ENCODE peak calls at places on chromosomes 11 and 22, in four cellular contexts. One of them, this sample, is unnamed. For H4K20me1 and H3K9me2, the result is how much of the 10 kb centered on the place peaks cover.

GRCh38 chr11:47408598-47409439 is 429 bp downstream of the SLC39A13 start:
- DNase-seq in OCI-LY7: no peak
- DNase-seq in PC-9: peak
- DNase-seq in PC-3: peak
- DNase-seq in this sample: peak

GRCh38 chr11:60563553-60564235 is 48.5 kb downstream of the MS4A13 start:
- DNase-seq in PC-3: no peak
- DNase-seq in OCI-LY7: peak
- DNase-seq in PC-9: no peak
- DNase-seq in this sample: no peak

GRCh38 chr11:96167233-96167632 is 175.8 kb downstream of the MAML2 start:
- DNase-seq in PC-9: no peak
- DNase-seq in OCI-LY7: no peak
- DNase-seq in PC-3: no peak
- DNase-seq in this sample: no peak

GRCh38 chr22:24506802-24507438 is 11.8 kb downstream of the UPB1 start:
- DNase-seq in PC-3: peak
- DNase-seq in PC-9: no peak
- DNase-seq in OCI-LY7: peak
- DNase-seq in this sample: peak

GRCh38 chr22:50626314-50626855 is 1.6 kb downstream of the ARSA start:
- DNase-seq in OCI-LY7: no peak
- DNase-seq in PC-3: no peak
- DNase-seq in PC-9: no peak
- DNase-seq in this sample: peak

GRCh38 chr22:50260801-50261614 is 475 bp downstream of the MAPK12 start:
- DNase-seq in PC-9: peak
- DNase-seq in OCI-LY7: peak
- DNase-seq in PC-3: peak
- DNase-seq in this sample: peak

GRCh38 chr11:127017482-127017881 is 16.9 kb upstream of the KIRREL3 start:
- DNase-seq in PC-9: peak
- DNase-seq in PC-3: peak
- DNase-seq in OCI-LY7: no peak
- DNase-seq in this sample: peak

GRCh38 chr11:124877631-124878496 is 12.6 kb downstream of the ROBO3 start:
- DNase-seq in PC-3: no peak
- DNase-seq in OCI-LY7: no peak
- DNase-seq in PC-9: no peak
- DNase-seq in this sample: no peak

GRCh38 chr11:30423886-30424285 is 101.0 kb downstream of the ARL14EP start:
- DNase-seq in PC-9: no peak
- DNase-seq in OCI-LY7: no peak
- DNase-seq in PC-3: no peak
- DNase-seq in this sample: no peak

GRCh38 chr11:37320921-37321320 is 722.9 kb upstream of the RAG2 start:
- DNase-seq in PC-3: peak
- DNase-seq in OCI-LY7: no peak
- DNase-seq in PC-9: no peak
- DNase-seq in this sample: no peak

GRCh38 chr11:123188508-123189165 is 6.4 kb downstream of the CLMP start:
- DNase-seq in PC-3: peak
- DNase-seq in OCI-LY7: no peak
- DNase-seq in PC-9: no peak
- DNase-seq in this sample: no peak

GRCh38 chr11:118902336-118903203 is 18.9 kb downstream of the CXCR5 start:
- DNase-seq in PC-9: no peak
- DNase-seq in OCI-LY7: no peak
- DNase-seq in PC-3: no peak
- DNase-seq in this sample: no peak

GRCh38 chr11:116928102-116928777 is 90.8 kb upstream of the APOA1 start:
- DNase-seq in OCI-LY7: peak
- DNase-seq in PC-3: no peak
- DNase-seq in PC-9: no peak
- DNase-seq in this sample: no peak

GRCh38 chr22:40533712-40534378 is 102.7 kb downstream of the MRTFA start:
- DNase-seq in OCI-LY7: peak
- DNase-seq in PC-9: no peak
- DNase-seq in PC-3: peak
- DNase-seq in this sample: peak

GRCh38 chr22:27988704-27989103 is 69.6 kb upstream of the PITPNB start:
- DNase-seq in PC-9: no peak
- DNase-seq in PC-3: no peak
- DNase-seq in OCI-LY7: no peak
- DNase-seq in this sample: no peak

GRCh38 chr11:67273260-67273990 is 7.2 kb downstream of the GRK2 start:
- DNase-seq in PC-9: no peak
- DNase-seq in OCI-LY7: peak
- DNase-seq in PC-3: no peak
- DNase-seq in this sample: no peak

GRCh38 chr11:111177037-111177988 is 68.2 kb upstream of the POU2AF2 start:
- DNase-seq in OCI-LY7: peak
- DNase-seq in PC-9: no peak
- DNase-seq in PC-3: no peak
- DNase-seq in this sample: no peak

GRCh38 chr11:22510010-22510409 is 115.6 kb downstream of the FANCF start:
- DNase-seq in PC-9: no peak
- DNase-seq in OCI-LY7: no peak
- DNase-seq in PC-3: no peak
- DNase-seq in this sample: no peak

GRCh38 chr22:27615408-27615807 is 186.1 kb downstream of the MN1 start:
- DNase-seq in OCI-LY7: no peak
- DNase-seq in PC-9: no peak
- DNase-seq in PC-3: no peak
- DNase-seq in this sample: no peak

GRCh38 chr11:76735841-76736240 is 47.3 kb upstream of the TSKU start:
- DNase-seq in OCI-LY7: no peak
- DNase-seq in PC-3: no peak
- DNase-seq in PC-9: no peak
- DNase-seq in this sample: no peak

GRCh38 chr11:82874646-82875523 is 25.3 kb downstream of the PRCP start:
- DNase-seq in PC-3: no peak
- DNase-seq in PC-9: no peak
- DNase-seq in OCI-LY7: no peak
- DNase-seq in this sample: no peak

GRCh38 chr11:73579641-73580434 is 18.1 kb downstream of the FAM168A start:
- DNase-seq in PC-9: no peak
- DNase-seq in PC-3: no peak
- DNase-seq in OCI-LY7: no peak
- DNase-seq in this sample: no peak

GRCh38 chr22:45602824-45603301 is 68.8 kb upstream of the ATXN10 start:
- DNase-seq in PC-9: no peak
- DNase-seq in PC-3: no peak
- DNase-seq in OCI-LY7: peak
- DNase-seq in this sample: peak

GRCh38 chr11:70867661-70868060 is 384.7 kb downstream of the SHANK2 start:
- DNase-seq in OCI-LY7: no peak
- DNase-seq in PC-9: no peak
- DNase-seq in PC-3: no peak
- DNase-seq in this sample: no peak

GRCh38 chr11:79670846-79671245 is 230.0 kb upstream of the TENM4 start:
- DNase-seq in PC-9: no peak
- DNase-seq in PC-3: no peak
- DNase-seq in OCI-LY7: no peak
- DNase-seq in this sample: peak

GRCh38 chr11:68328374-68329091 is 16.1 kb downstream of the LRP5 start:
- DNase-seq in PC-9: no peak
- DNase-seq in OCI-LY7: peak
- DNase-seq in PC-3: no peak
- DNase-seq in this sample: peak

GRCh38 chr22:22593964-22594656 is 35.0 kb upstream of the PRAME start:
- DNase-seq in OCI-LY7: peak
- DNase-seq in PC-3: peak
- DNase-seq in PC-9: peak
- DNase-seq in this sample: peak

GRCh38 chr11:16321148-16321547 is 35.2 kb downstream of the SOX6 start:
- DNase-seq in PC-9: no peak
- DNase-seq in OCI-LY7: no peak
- DNase-seq in PC-3: no peak
- DNase-seq in this sample: no peak

GRCh38 chr11:130871616-130872015 is 44.7 kb downstream of the SNX19 start:
- DNase-seq in PC-9: no peak
- DNase-seq in OCI-LY7: no peak
- DNase-seq in PC-3: no peak
- DNase-seq in this sample: no peak

GRCh38 chr22:37068859-37069258 is 17.3 kb downstream of the KCTD17 start:
- DNase-seq in PC-3: no peak
- DNase-seq in OCI-LY7: no peak
- DNase-seq in PC-9: no peak
- DNase-seq in this sample: peak

GRCh38 chr11:130076774-130077481 is 7.2 kb downstream of the APLP2 start:
- DNase-seq in OCI-LY7: no peak
- DNase-seq in PC-3: no peak
- DNase-seq in PC-9: no peak
- DNase-seq in this sample: no peak

GRCh38 chr22:24696551-24697001 is 77.9 kb downstream of the PIWIL3 start:
- DNase-seq in OCI-LY7: no peak
- DNase-seq in PC-3: no peak
- DNase-seq in PC-9: no peak
- DNase-seq in this sample: no peak

GRCh38 chr11:102603091-102603490 is 22.0 kb downstream of the MMP20 start:
- DNase-seq in OCI-LY7: no peak
- DNase-seq in PC-3: no peak
- DNase-seq in PC-9: no peak
- DNase-seq in this sample: no peak

GRCh38 chr11:75874942-75875341 is 59.9 kb downstream of the UVRAG start:
- DNase-seq in OCI-LY7: no peak
- DNase-seq in PC-9: no peak
- DNase-seq in PC-3: no peak
- DNase-seq in this sample: no peak

GRCh38 chr11:64071849-64072248 is 36.1 kb downstream of the FLRT1 start:
- DNase-seq in PC-3: no peak
- DNase-seq in PC-9: no peak
- DNase-seq in OCI-LY7: no peak
- DNase-seq in this sample: no peak

GRCh38 chr11:64070301-64070656 is 34.5 kb downstream of the FLRT1 start:
- DNase-seq in PC-9: no peak
- DNase-seq in PC-3: no peak
- DNase-seq in OCI-LY7: no peak
- DNase-seq in this sample: peak

GRCh38 chr11:64067257-64067993 is 31.7 kb downstream of the FLRT1 start:
- DNase-seq in PC-9: no peak
- DNase-seq in PC-3: no peak
- DNase-seq in OCI-LY7: no peak
- DNase-seq in this sample: no peak

GRCh38 chr11:64068705-64069400 is 33.1 kb downstream of the FLRT1 start:
- DNase-seq in OCI-LY7: no peak
- DNase-seq in PC-3: no peak
- DNase-seq in PC-9: no peak
- DNase-seq in this sample: no peak

DNA sequence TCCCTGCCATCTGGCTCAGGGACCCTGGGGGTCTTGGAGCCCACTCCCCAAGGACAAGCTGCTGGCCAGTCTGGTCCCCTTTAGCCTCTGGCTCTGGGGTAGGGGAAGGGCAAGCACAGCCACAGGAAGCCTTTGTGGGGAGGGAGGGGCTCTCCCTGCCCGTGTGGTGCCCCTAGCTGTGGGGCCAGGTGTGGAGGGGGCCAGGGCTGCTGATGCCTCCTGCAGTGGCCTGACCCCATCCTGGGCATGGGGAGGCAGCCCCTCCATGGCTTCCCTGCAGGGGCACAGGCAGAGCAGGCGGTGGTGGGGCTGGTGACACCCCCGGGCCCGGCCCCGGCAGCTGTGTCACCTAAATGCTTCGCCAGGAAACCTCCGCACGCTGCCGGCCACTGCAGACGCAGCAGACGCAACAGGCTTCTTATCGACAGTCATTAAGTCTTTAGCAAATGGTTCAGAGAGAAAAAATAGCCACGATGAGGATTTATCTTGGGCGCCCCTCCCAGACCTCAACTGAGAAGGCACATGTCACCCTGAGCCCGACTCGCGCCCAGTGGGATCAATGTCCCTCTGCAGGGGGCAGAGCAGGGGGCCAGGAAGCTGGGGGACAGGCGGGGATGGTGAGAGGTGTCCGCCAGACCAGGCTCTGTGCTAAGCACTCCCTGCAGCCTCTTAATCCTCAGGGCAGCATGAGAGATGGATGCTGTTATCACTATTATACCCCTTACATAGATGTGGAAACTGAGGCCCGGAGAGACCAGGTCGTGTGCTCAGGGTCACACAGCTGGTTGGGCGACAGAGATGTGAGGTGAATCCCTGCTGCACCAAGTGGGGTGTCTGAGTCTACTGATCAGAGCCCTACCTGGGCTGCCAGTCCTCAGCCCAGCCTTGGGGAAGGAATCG is 33.9 kb downstream of the FLRT1 start:
- DNase-seq in OCI-LY7: no peak
- DNase-seq in PC-3: no peak
- DNase-seq in PC-9: no peak
- DNase-seq in this sample: no peak
- H4K20me1 ChIP-seq in OCI-LY7: under half
- H4K20me1 ChIP-seq in PC-3: under half
- H4K20me1 ChIP-seq in PC-9: under half
- H4K20me1 ChIP-seq in this sample: under half

GRCh38 chr11:132898676-132899075 is 633.6 kb downstream of the OPCML start:
- DNase-seq in PC-3: no peak
- DNase-seq in OCI-LY7: no peak
- DNase-seq in PC-9: no peak
- DNase-seq in this sample: no peak
- H3K9me2 ChIP-seq in PC-3: under half
- H3K9me2 ChIP-seq in OCI-LY7: under half
- H3K9me2 ChIP-seq in PC-9: under half
- H3K9me2 ChIP-seq in this sample: under half

DNA sequence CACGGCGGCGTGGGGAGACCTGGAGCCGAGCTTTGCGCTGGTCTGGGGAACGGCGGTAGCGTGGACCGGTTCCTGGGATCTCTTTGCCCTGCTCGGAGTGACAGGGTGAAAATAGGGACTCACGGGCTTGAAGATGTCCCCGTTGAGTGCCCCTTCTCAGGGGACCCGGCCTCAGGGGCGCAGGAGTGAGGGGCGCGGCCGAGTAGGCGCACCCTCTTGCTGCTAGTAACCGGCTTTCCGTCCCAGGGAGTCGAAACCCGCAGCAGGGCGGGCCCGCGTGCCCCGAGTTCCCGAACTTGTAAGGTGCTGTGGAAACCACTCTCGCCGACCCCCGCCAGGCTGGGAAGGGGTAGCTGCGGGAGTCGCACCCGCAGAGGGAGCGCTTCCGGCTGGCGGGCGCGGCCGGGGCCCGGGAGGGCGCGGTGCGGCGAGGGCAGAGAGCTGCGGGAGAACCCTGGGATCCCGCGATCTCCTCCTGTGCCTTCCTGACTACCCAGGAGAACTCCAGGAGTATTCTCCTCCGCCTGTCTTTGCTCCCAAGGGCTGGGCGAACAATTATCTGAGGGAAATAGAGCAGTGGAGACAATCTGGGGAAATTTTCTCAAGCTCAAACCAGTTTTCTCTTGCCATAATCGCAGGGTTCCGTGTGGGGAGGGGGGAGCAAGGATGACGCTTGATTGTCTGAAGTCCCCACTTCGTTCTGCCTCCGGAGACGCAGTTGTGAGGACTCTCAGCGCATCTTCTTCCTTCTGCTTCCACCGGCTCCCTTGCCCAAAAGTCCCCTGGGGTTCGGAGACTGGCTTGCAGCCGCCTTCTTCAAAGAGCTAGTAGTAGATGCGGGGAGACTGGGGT is 673 bp downstream of the NELL1 start:
- DNase-seq in PC-3: no peak
- DNase-seq in PC-9: no peak
- DNase-seq in OCI-LY7: no peak
- DNase-seq in this sample: no peak
- H3K4me3 ChIP-seq in PC-3: no peak
- H3K4me3 ChIP-seq in PC-9: no peak
- H3K4me3 ChIP-seq in OCI-LY7: no peak
- H3K4me3 ChIP-seq in this sample: peak

GRCh38 chr11:120759046-120759445 is 247.5 kb downstream of the GRIK4 start:
- DNase-seq in OCI-LY7: no peak
- DNase-seq in PC-9: no peak
- DNase-seq in PC-3: no peak
- DNase-seq in this sample: no peak
- H4K20me1 ChIP-seq in OCI-LY7: under half
- H4K20me1 ChIP-seq in PC-9: under half
- H4K20me1 ChIP-seq in PC-3: under half
- H4K20me1 ChIP-seq in this sample: under half

This sample was measured in hepatocyte.